ENCODE peak calls at places on chromosomes 12 and 14, in nine cellular contexts. H is DMS53; Y is HuH-7.5; T is CD8-positive, alpha-beta T cell; J is stromal cell of bone marrow; M is CD4-positive, alpha-beta T cell; X is left lobe of liver; D is Caco-2; F is stimulated activated naive CD8-positive, alpha-beta T cell treated with anti-CD3 and anti-CD28 coated beads, Interleukin-15, Interleukin-2, amounts not matched to agents 100 U/mL and 50 U/mL, for 24 hours. L is an unnamed sample.

GRCh38 chr14:75910048-75910447 is 71.7 kb downstream of the TGFB3 start:
- DNase-seq in H (no peak), Y (no peak), T (no peak), J (no peak), M (no peak), X (no peak), D (no peak), F (no peak), L (no peak)

GRCh38 chr12:55707841-55708694 is at the start of gene ITGA7:
- DNase-seq in H (peak), Y (peak), T (peak), J (no peak), M (peak), X (peak), D (peak), F (peak), L (peak)

GRCh38 chr12:104974626-104975290 is 11.4 kb upstream of the NOPCHAP1 start:
- DNase-seq in H (no peak), Y (no peak), T (no peak), J (no peak), M (no peak), X (no peak), D (no peak), F (no peak), L (no peak)

GRCh38 chr14:70448633-70449032 is 3.3 kb upstream of the ADAM21 start:
- DNase-seq in H (peak), Y (peak), T (no peak), J (peak), M (no peak), X (peak), D (peak), F (no peak), L (no peak)

GRCh38 chr12:124609041-124609984 is 41.9 kb upstream of the NCOR2 start:
- DNase-seq in H (peak), Y (peak), T (peak), J (no peak), M (peak), X (peak), D (peak), F (peak), L (no peak)

GRCh38 chr14:70358631-70359030 is 852 bp downstream of the COX16 start:
- DNase-seq in H (peak), Y (no peak), T (no peak), J (peak), M (no peak), X (no peak), D (no peak), F (no peak), L (no peak)

GRCh38 chr14:74524076-74524812 is 30.7 kb downstream of the ISCA2 start:
- DNase-seq in H (no peak), Y (no peak), T (no peak), J (no peak), M (no peak), X (no peak), D (no peak), F (no peak), L (no peak)

GRCh38 chr12:68565391-68565903 is 45.3 kb upstream of the RAP1B start:
- DNase-seq in H (peak), Y (no peak), T (no peak), J (peak), M (no peak), X (no peak), D (peak), F (no peak), L (no peak)

GRCh38 chr14:95285566-95285965 is 34.1 kb downstream of the CLMN start:
- DNase-seq in H (no peak), Y (no peak), T (no peak), J (no peak), M (no peak), X (peak), D (no peak), F (no peak), L (no peak)

GRCh38 chr14:50038398-50039119 is 77.8 kb downstream of the VCPKMT start:
- DNase-seq in H (no peak), Y (no peak), T (no peak), J (peak), M (no peak), X (no peak), D (no peak), F (peak), L (no peak)

GRCh38 chr14:68774771-68775613 is 17.9 kb downstream of the ZFP36L1 start:
- DNase-seq in H (no peak), Y (no peak), T (no peak), J (peak), M (no peak), X (peak), D (no peak), F (no peak), L (no peak)

GRCh38 chr14:68816183-68816942 is 23.5 kb upstream of the ZFP36L1 start:
- DNase-seq in H (peak), Y (peak), T (peak), J (peak), M (peak), X (peak), D (peak), F (peak), L (no peak)

GRCh38 chr12:102955926-102956737 is 1.3 kb upstream of the ASCL1 start:
- DNase-seq in H (peak), Y (no peak), T (no peak), J (no peak), M (no peak), X (peak), D (no peak), F (no peak), L (no peak)

GRCh38 chr14:50830044-50830931 is 674 bp downstream of the NIN start:
- DNase-seq in H (peak), Y (peak), T (peak), J (no peak), M (peak), X (peak), D (peak), F (peak), L (no peak)

GRCh38 chr12:110575326-110575725 is 7.8 kb downstream of the PPTC7 start:
- DNase-seq in H (no peak), Y (peak), T (no peak), J (no peak), M (no peak), X (peak), D (peak), F (no peak), L (no peak)

GRCh38 chr12:117165342-117165741 is 24.9 kb downstream of the FBXO21 start:
- DNase-seq in H (no peak), Y (no peak), T (no peak), J (no peak), M (no peak), X (no peak), D (no peak), F (no peak), L (no peak)

GRCh38 chr12:65603428-65604351 is 220.6 kb upstream of the HMGA2 start:
- DNase-seq in H (peak), Y (no peak), T (no peak), J (peak), M (no peak), X (no peak), D (no peak), F (no peak), L (no peak)

GRCh38 chr12:6205144-6205539 is 4.9 kb downstream of the CD9 start:
- DNase-seq in H (no peak), Y (no peak), T (no peak), J (no peak), M (no peak), X (no peak), D (no peak), F (no peak), L (no peak)

GRCh38 chr14:101928415-101928841 is 35.9 kb upstream of the DYNC1H1 start:
- DNase-seq in H (no peak), Y (no peak), T (no peak), J (no peak), M (no peak), X (no peak), D (no peak), F (no peak), L (peak)

GRCh38 chr12:102539651-102540553 is 59.5 kb upstream of the IGF1 start:
- DNase-seq in H (peak), Y (no peak), T (no peak), J (peak), M (no peak), X (no peak), D (peak), F (no peak), L (no peak)

GRCh38 chr12:12592930-12593329 is 18.7 kb upstream of the CREBL2 start:
- DNase-seq in H (peak), Y (no peak), T (no peak), J (no peak), M (no peak), X (no peak), D (peak), F (no peak), L (no peak)